ENCODE peak calls at places on chromosomes 13 and 19, in six cellular contexts. T is left colon, E is H9, L is choroid plexus epithelial cell, K is head of caudate nucleus, M is DMS153. D is an unnamed sample.

GRCh38 chr13:99686157-99686572 is 184.9 kb downstream of the TM9SF2 start:
- DNase-seq in E (peak), K (no peak), M (no peak), T (peak), L (peak), D (no peak)

GRCh38 chr19:41646589-41647204 is 19.8 kb upstream of the CEACAM4 start:
- DNase-seq in M (no peak), T (no peak), E (no peak), L (peak), K (no peak), D (peak)

GRCh38 chr13:48679941-48680630 is 26.4 kb downstream of the CYSLTR2 start:
- DNase-seq in L (no peak), T (no peak), E (no peak), M (no peak), K (no peak), D (no peak)

GRCh38 chr19:40264314-40265054 is 20.7 kb downstream of the AKT2 start:
- DNase-seq in K (no peak), M (no peak), E (no peak), L (no peak), T (no peak), D (no peak)

GRCh38 chr13:46659413-46660065 is 106.6 kb downstream of the LRCH1 start:
- DNase-seq in L (no peak), T (no peak), M (no peak), E (no peak), K (no peak), D (no peak)

GRCh38 chr19:37969695-37970094 is 62.7 kb downstream of the SIPA1L3 start:
- DNase-seq in T (no peak), M (no peak), K (no peak), L (no peak), E (no peak), D (no peak)

GRCh38 chr19:48405850-48406249 is 12.4 kb downstream of the GRIN2D start:
- DNase-seq in T (no peak), M (no peak), K (no peak), E (no peak), L (no peak), D (no peak)

GRCh38 chr19:45202637-45203036 is 24.1 kb downstream of the BLOC1S3 start:
- DNase-seq in L (no peak), K (no peak), M (no peak), T (no peak), E (no peak), D (no peak)

GRCh38 chr19:10431943-10432735 is 11.8 kb downstream of the PDE4A start:
- DNase-seq in L (no peak), T (peak), M (no peak), K (peak), E (peak), D (peak)

GRCh38 chr19:49343127-49343526 is 7.9 kb downstream of the CD37 start:
- DNase-seq in L (no peak), K (no peak), E (no peak), T (no peak), M (no peak), D (no peak)

GRCh38 chr13:100537486-100537885 is 51.1 kb downstream of the GGACT start:
- DNase-seq in E (no peak), K (no peak), T (no peak), M (no peak), L (no peak), D (no peak)

GRCh38 chr13:48253849-48254248 is 20.8 kb downstream of the ITM2B start:
- DNase-seq in E (no peak), M (no peak), L (no peak), K (no peak), T (no peak), D (no peak)

GRCh38 chr13:64928704-64929499 is 2301.2 kb downstream of the PCDH9 start:
- DNase-seq in E (no peak), K (no peak), T (no peak), L (peak), M (no peak), D (no peak)

GRCh38 chr13:54184576-54184975 is 1156.0 kb downstream of the OLFM4 start:
- DNase-seq in M (no peak), T (no peak), E (no peak), K (no peak), L (no peak), D (no peak)

GRCh38 chr19:16233836-16234551 is 36.3 kb downstream of the AP1M1 start:
- DNase-seq in E (no peak), M (no peak), T (no peak), K (no peak), L (no peak), D (no peak)

GRCh38 chr13:92804926-92805325 is 421.7 kb upstream of the GPC6 start:
- DNase-seq in E (no peak), K (no peak), T (no peak), M (no peak), L (no peak), D (no peak)

GRCh38 chr19:33325920-33326319 is 23.6 kb upstream of the CEBPA start:
- DNase-seq in M (no peak), T (peak), K (no peak), L (no peak), E (no peak), D (no peak)

GRCh38 chr13:41813426-41813825 is 147.5 kb downstream of the VWA8 start:
- DNase-seq in M (no peak), K (no peak), L (peak), T (no peak), E (no peak), D (no peak)